ENCODE peak calls at places on chromosomes 16 and 17, in nine cellular contexts. N, V, I, S, X, Y, L, Q and M are unnamed samples.

GRCh38 chr17:49015179-49015923 is 18.2 kb downstream of the IGF2BP1 start:
- DNase-seq in N (no peak), V (no peak), I (no peak), S (no peak), X (no peak), Y (no peak), L (no peak), Q (no peak), M (peak; percentile 43)

GRCh38 chr17:59361916-59362810 is 30.7 kb downstream of the YPEL2 start:
- DNase-seq in N (peak; percentile 96), V (peak; percentile 72), I (peak; percentile 30), S (no peak), X (no peak), Y (no peak), L (no peak), Q (no peak), M (no peak)

GRCh38 chr16:30357085-30357714 is 2.1 kb upstream of the CD2BP2 start:
- DNase-seq in N (no peak), V (peak; percentile 36), I (no peak), S (no peak), X (no peak), Y (no peak), L (no peak), Q (no peak), M (no peak)

GRCh38 chr17:15403276-15403939 is 62.0 kb upstream of the TEKT3 start:
- DNase-seq in N (no peak), V (no peak), I (no peak), S (no peak), X (no peak), Y (no peak), L (no peak), Q (no peak), M (no peak)

GRCh38 chr16:87207965-87208364 is 109.2 kb downstream of the C16orf95 start:
- DNase-seq in N (no peak), V (peak; percentile 25), I (no peak), S (no peak), X (no peak), Y (no peak), L (peak; percentile 23), Q (no peak), M (no peak)

GRCh38 chr17:7855643-7856080 is 796 bp downstream of the TMEM88 start:
- DNase-seq in N (peak; percentile 12), V (no peak), I (no peak), S (no peak), X (no peak), Y (no peak), L (no peak), Q (no peak), M (no peak)

GRCh38 chr16:21574372-21574771 is 25.0 kb upstream of the METTL9 start:
- DNase-seq in N (no peak), V (no peak), I (no peak), S (no peak), X (no peak), Y (peak; percentile 61), L (no peak), Q (no peak), M (no peak)

GRCh38 chr16:75464130-75464918 is at the start of gene TMEM170A:
- DNase-seq in N (peak; percentile 99), V (peak; percentile 99), I (peak; percentile 99), S (peak; percentile 99), X (peak; percentile 96), Y (peak; percentile 100), L (peak; percentile 100), Q (peak; percentile 100), M (peak; percentile 100)

GRCh38 chr16:80824623-80825364 is 20.4 kb upstream of the CDYL2 start:
- DNase-seq in N (peak; percentile 89), V (peak; percentile 86), I (peak; percentile 19), S (no peak), X (no peak), Y (no peak), L (no peak), Q (peak; percentile 24), M (peak; percentile 65)

GRCh38 chr17:63496177-63496576 is 19.3 kb downstream of the ACE start:
- DNase-seq in N (no peak), V (no peak), I (no peak), S (no peak), X (no peak), Y (no peak), L (peak; percentile 48), Q (no peak), M (no peak)

GRCh38 chr17:44219126-44219635 is 294 bp downstream of the UBTF start:
- DNase-seq in N (peak; percentile 72), V (peak; percentile 70), I (peak; percentile 77), S (peak; percentile 81), X (peak; percentile 43), Y (peak; percentile 76), L (peak; percentile 99), Q (peak; percentile 69), M (peak; percentile 87)

GRCh38 chr17:17732444-17732843 is 51.2 kb downstream of the RAI1 start:
- DNase-seq in N (no peak), V (no peak), I (no peak), S (no peak), X (no peak), Y (no peak), L (no peak), Q (no peak), M (no peak)

GRCh38 chr16:28526201-28527099 is 12.3 kb downstream of the NUPR1 start:
- DNase-seq in N (no peak), V (no peak), I (no peak), S (no peak), X (no peak), Y (no peak), L (no peak), Q (no peak), M (no peak)

GRCh38 chr16:51487880-51488279 is 336.8 kb upstream of the SALL1 start:
- DNase-seq in N (no peak), V (no peak), I (no peak), S (no peak), X (no peak), Y (no peak), L (no peak), Q (no peak), M (no peak)

GRCh38 chr16:48408688-48409087 is 23.5 kb upstream of the SIAH1 start:
- DNase-seq in N (peak; percentile 92), V (peak; percentile 78), I (no peak), S (peak; percentile 57), X (no peak), Y (no peak), L (no peak), Q (peak; percentile 54), M (no peak)

GRCh38 chr17:44308320-44308818 is at the start of gene RUNDC3A:
- DNase-seq in N (peak; percentile 77), V (peak; percentile 77), I (peak; percentile 79), S (peak; percentile 85), X (peak; percentile 71), Y (peak; percentile 82), L (peak; percentile 100), Q (peak; percentile 81), M (peak; percentile 100)

GRCh38 chr16:79069634-79070033 is 530.9 kb downstream of the MAF start:
- DNase-seq in N (no peak), V (no peak), I (no peak), S (no peak), X (no peak), Y (no peak), L (no peak), Q (no peak), M (no peak)
- H3K4me3 ChIP-seq in N (no peak overlapping the region), V (no peak overlapping the region), I (no peak overlapping the region), S (no peak overlapping the region), X (no peak overlapping the region), Y (no peak overlapping the region), L (no peak overlapping the region), Q (no peak overlapping the region), M (no peak overlapping the region)

GRCh38 chr16:24071990-24072389 is 184.1 kb upstream of the CACNG3 start:
- DNase-seq in N (no peak), V (no peak), I (no peak), S (no peak), X (no peak), Y (peak; percentile 11), L (no peak), Q (no peak), M (no peak)
- H3K4me3 ChIP-seq in N (no peak overlapping the region), V (no peak overlapping the region), I (no peak overlapping the region), S (no peak overlapping the region), X (no peak overlapping the region), Y (no peak overlapping the region), L (no peak overlapping the region), Q (no peak overlapping the region), M (no peak overlapping the region)

GRCh38 chr16:53209489-53209888 is 154.7 kb downstream of the CHD9 start:
- DNase-seq in N (no peak), V (no peak), I (no peak), S (no peak), X (no peak), Y (no peak), L (no peak), Q (no peak), M (no peak)

GRCh38 chr16:53211253-53211652 is 156.5 kb downstream of the CHD9 start:
- DNase-seq in N (no peak), V (no peak), I (no peak), S (no peak), X (no peak), Y (no peak), L (no peak), Q (no peak), M (no peak)

GRCh38 chr16:53213542-53213941 is 158.8 kb downstream of the CHD9 start:
- DNase-seq in N (no peak), V (no peak), I (no peak), S (no peak), X (no peak), Y (no peak), L (no peak), Q (no peak), M (no peak)

GRCh38 chr16:53212899-53213235 is 158.1 kb downstream of the CHD9 start:
- DNase-seq in N (no peak), V (no peak), I (no peak), S (no peak), X (no peak), Y (no peak), L (no peak), Q (no peak), M (no peak)

DNA sequence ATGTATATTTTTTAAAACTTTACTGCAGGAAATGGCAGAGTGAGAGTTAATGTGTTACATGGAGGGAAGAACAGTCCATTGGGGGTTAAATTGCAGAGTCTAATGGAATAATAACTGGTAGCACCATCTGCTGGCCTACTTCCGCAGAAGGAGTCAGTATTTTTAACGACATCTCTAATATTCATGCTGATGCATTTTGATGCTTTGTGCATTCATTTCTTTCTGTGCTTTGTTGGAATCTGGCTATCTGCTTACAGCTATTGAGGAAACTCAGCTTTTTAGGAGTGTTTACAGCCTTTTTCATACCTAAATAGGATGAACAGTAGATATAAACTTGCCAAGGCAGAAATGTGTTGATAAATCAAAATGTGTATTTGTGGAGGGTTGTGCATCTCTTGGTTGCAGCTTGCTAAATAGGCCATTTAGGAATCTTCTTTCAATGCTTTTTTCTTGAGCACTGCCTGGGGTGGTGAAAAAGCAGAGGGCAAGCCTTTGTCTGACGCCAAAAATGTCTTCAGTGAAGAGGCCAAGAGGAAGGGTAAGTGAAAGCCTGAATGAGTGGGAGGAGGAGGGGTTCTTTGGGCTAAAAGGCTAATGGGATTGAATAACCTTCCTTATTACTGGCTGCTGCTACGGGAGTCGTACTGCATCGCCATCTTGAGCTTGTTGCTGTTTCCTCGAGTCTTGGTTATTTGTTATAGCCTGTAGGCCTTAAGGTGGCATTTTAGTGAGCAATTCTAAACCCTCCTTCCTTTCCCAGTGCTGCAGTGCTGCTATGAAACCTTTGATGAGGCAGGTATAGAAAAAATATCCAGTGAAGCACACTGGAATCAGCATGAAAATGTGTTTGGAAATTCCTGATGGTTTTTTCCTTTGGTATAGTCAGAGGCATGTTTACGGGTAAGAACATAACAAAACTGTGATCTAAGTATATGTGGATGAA is 153.3 kb downstream of the CHD9 start:
- DNase-seq in N (peak; percentile 89), V (peak; percentile 89), I (peak; percentile 4), S (no peak), X (no peak), Y (peak; percentile 67), L (peak; percentile 83), Q (peak; percentile 32), M (peak; percentile 78)
- H3K4me3 ChIP-seq in N (peak overlapping the region; percentile 65), V (peak overlapping the region; percentile 62), I (peak overlapping the region; percentile 1), S (peak overlapping the region; percentile 52), X (no peak overlapping the region), Y (peak overlapping the region; percentile 46), L (peak overlapping the region; percentile 75), Q (peak overlapping the region; percentile 37), M (peak overlapping the region; percentile 92)

GRCh38 chr16:88504489-88505404 is 51.7 kb downstream of the ZFPM1 start:
- DNase-seq in N (no peak), V (no peak), I (no peak), S (no peak), X (no peak), Y (no peak), L (no peak), Q (peak; percentile 46), M (no peak)
- H3K4me3 ChIP-seq in N (no peak overlapping the region), V (no peak overlapping the region), I (no peak overlapping the region), S (no peak overlapping the region), X (no peak overlapping the region), Y (no peak overlapping the region), L (no peak overlapping the region), Q (no peak overlapping the region), M (no peak overlapping the region)